ENCODE peak calls at places on chromosomes 5 and 9, in nine cellular contexts. One of them, this sample, is unnamed.

GRCh38 chr9:104362912-104363472 is 141.1 kb upstream of the OR13F1 start:
- DNase-seq in SJCRH30: no peak
- DNase-seq in brain microvascular endothelial cell: no peak
- DNase-seq in aorta: no peak
- DNase-seq in left lung: no peak
- DNase-seq in thoracic aorta: no peak
- DNase-seq in tibial artery: no peak
- DNase-seq in breast epithelium: no peak
- DNase-seq in iPS DF 6.9: no peak
- DNase-seq in this sample: no peak

GRCh38 chr9:33434317-33435105 is 12.9 kb downstream of the AQP3 start:
- DNase-seq in SJCRH30: no peak
- DNase-seq in brain microvascular endothelial cell: no peak
- DNase-seq in aorta: no peak
- DNase-seq in left lung: no peak
- DNase-seq in thoracic aorta: no peak
- DNase-seq in tibial artery: no peak
- DNase-seq in breast epithelium: no peak
- DNase-seq in iPS DF 6.9: no peak
- DNase-seq in this sample: no peak

GRCh38 chr9:124420991-124421543 is 5.8 kb upstream of the PSMB7 start:
- DNase-seq in SJCRH30: no peak
- DNase-seq in brain microvascular endothelial cell: peak; percentile 29
- DNase-seq in aorta: no peak
- DNase-seq in left lung: no peak
- DNase-seq in thoracic aorta: no peak
- DNase-seq in tibial artery: no peak
- DNase-seq in breast epithelium: no peak
- DNase-seq in iPS DF 6.9: no peak
- DNase-seq in this sample: no peak

GRCh38 chr9:80932181-80932580 is 757.2 kb downstream of the TLE1 start:
- DNase-seq in SJCRH30: no peak
- DNase-seq in brain microvascular endothelial cell: peak; percentile 1
- DNase-seq in aorta: no peak
- DNase-seq in left lung: no peak
- DNase-seq in thoracic aorta: no peak
- DNase-seq in tibial artery: no peak
- DNase-seq in breast epithelium: no peak
- DNase-seq in iPS DF 6.9: no peak
- DNase-seq in this sample: no peak

GRCh38 chr5:57889558-57889957 is 406.9 kb upstream of the ACTBL2 start:
- DNase-seq in SJCRH30: peak; percentile 84
- DNase-seq in brain microvascular endothelial cell: peak; percentile 44
- DNase-seq in aorta: no peak
- DNase-seq in left lung: no peak
- DNase-seq in thoracic aorta: no peak
- DNase-seq in tibial artery: no peak
- DNase-seq in breast epithelium: peak; percentile 71
- DNase-seq in iPS DF 6.9: no peak
- DNase-seq in this sample: peak; percentile 36

GRCh38 chr5:31751620-31752019 is 112.7 kb downstream of the PDZD2 start:
- DNase-seq in SJCRH30: no peak
- DNase-seq in brain microvascular endothelial cell: no peak
- DNase-seq in aorta: no peak
- DNase-seq in left lung: no peak
- DNase-seq in thoracic aorta: no peak
- DNase-seq in tibial artery: no peak
- DNase-seq in breast epithelium: no peak
- DNase-seq in iPS DF 6.9: no peak
- DNase-seq in this sample: no peak

GRCh38 chr5:1488882-1489680 is 34.7 kb downstream of the LPCAT1 start:
- DNase-seq in SJCRH30: no peak
- DNase-seq in brain microvascular endothelial cell: peak; percentile 77
- DNase-seq in aorta: no peak
- DNase-seq in left lung: no peak
- DNase-seq in thoracic aorta: no peak
- DNase-seq in tibial artery: no peak
- DNase-seq in breast epithelium: no peak
- DNase-seq in iPS DF 6.9: no peak
- DNase-seq in this sample: no peak

GRCh38 chr5:136006767-136007251 is 22.0 kb upstream of the TGFBI start:
- DNase-seq in SJCRH30: no peak
- DNase-seq in brain microvascular endothelial cell: peak; percentile 81
- DNase-seq in aorta: no peak
- DNase-seq in left lung: no peak
- DNase-seq in thoracic aorta: no peak
- DNase-seq in tibial artery: no peak
- DNase-seq in breast epithelium: no peak
- DNase-seq in iPS DF 6.9: no peak
- DNase-seq in this sample: no peak

GRCh38 chr5:179558912-179559279 is 8.5 kb downstream of the RUFY1 start:
- DNase-seq in SJCRH30: peak; percentile 50
- DNase-seq in brain microvascular endothelial cell: peak; percentile 32
- DNase-seq in aorta: no peak
- DNase-seq in left lung: peak; percentile 38
- DNase-seq in thoracic aorta: no peak
- DNase-seq in tibial artery: no peak
- DNase-seq in breast epithelium: no peak
- DNase-seq in iPS DF 6.9: no peak
- DNase-seq in this sample: no peak

GRCh38 chr5:112738180-112738560 is 485 bp downstream of the APC start:
- DNase-seq in SJCRH30: no peak
- DNase-seq in brain microvascular endothelial cell: peak; percentile 21
- DNase-seq in aorta: no peak
- DNase-seq in left lung: no peak
- DNase-seq in thoracic aorta: no peak
- DNase-seq in tibial artery: no peak
- DNase-seq in breast epithelium: no peak
- DNase-seq in iPS DF 6.9: no peak
- DNase-seq in this sample: no peak

GRCh38 chr5:148374693-148375360 is 8.9 kb upstream of the FBXO38 start:
- DNase-seq in SJCRH30: peak; percentile 36
- DNase-seq in brain microvascular endothelial cell: peak; percentile 57
- DNase-seq in aorta: no peak
- DNase-seq in left lung: peak; percentile 34
- DNase-seq in thoracic aorta: no peak
- DNase-seq in tibial artery: no peak
- DNase-seq in breast epithelium: no peak
- DNase-seq in iPS DF 6.9: peak; percentile 41
- DNase-seq in this sample: peak; percentile 72

GRCh38 chr9:8539681-8540197 is 740.2 kb upstream of the DMAC1 start:
- DNase-seq in SJCRH30: no peak
- DNase-seq in brain microvascular endothelial cell: no peak
- DNase-seq in aorta: no peak
- DNase-seq in left lung: no peak
- DNase-seq in thoracic aorta: no peak
- DNase-seq in tibial artery: no peak
- DNase-seq in breast epithelium: no peak
- DNase-seq in iPS DF 6.9: no peak
- DNase-seq in this sample: no peak
- H3K27ac ChIP-seq in SJCRH30: no peak overlapping the region
- H3K27ac ChIP-seq in brain microvascular endothelial cell: no peak overlapping the region
- H3K27ac ChIP-seq in aorta: no peak overlapping the region
- H3K27ac ChIP-seq in left lung: no peak overlapping the region
- H3K27ac ChIP-seq in thoracic aorta: no peak overlapping the region
- H3K27ac ChIP-seq in tibial artery: no peak overlapping the region
- H3K27ac ChIP-seq in breast epithelium: no peak overlapping the region
- H3K27ac ChIP-seq in iPS DF 6.9: no peak overlapping the region
- H3K27ac ChIP-seq in this sample: no peak overlapping the region

GRCh38 chr9:109072810-109073435 is 46.8 kb downstream of the TMEM245 start:
- DNase-seq in SJCRH30: no peak
- DNase-seq in brain microvascular endothelial cell: no peak
- DNase-seq in aorta: no peak
- DNase-seq in left lung: no peak
- DNase-seq in thoracic aorta: no peak
- DNase-seq in tibial artery: no peak
- DNase-seq in breast epithelium: no peak
- DNase-seq in iPS DF 6.9: no peak
- DNase-seq in this sample: no peak

GRCh38 chr9:109074236-109074889 is 45.4 kb downstream of the TMEM245 start:
- DNase-seq in SJCRH30: no peak
- DNase-seq in brain microvascular endothelial cell: no peak
- DNase-seq in aorta: no peak
- DNase-seq in left lung: no peak
- DNase-seq in thoracic aorta: no peak
- DNase-seq in tibial artery: no peak
- DNase-seq in breast epithelium: no peak
- DNase-seq in iPS DF 6.9: no peak
- DNase-seq in this sample: no peak

GRCh38 chr9:109068764-109069163 is 51.0 kb downstream of the TMEM245 start:
- DNase-seq in SJCRH30: no peak
- DNase-seq in brain microvascular endothelial cell: no peak
- DNase-seq in aorta: no peak
- DNase-seq in left lung: no peak
- DNase-seq in thoracic aorta: no peak
- DNase-seq in tibial artery: no peak
- DNase-seq in breast epithelium: no peak
- DNase-seq in iPS DF 6.9: no peak
- DNase-seq in this sample: no peak

DNA sequence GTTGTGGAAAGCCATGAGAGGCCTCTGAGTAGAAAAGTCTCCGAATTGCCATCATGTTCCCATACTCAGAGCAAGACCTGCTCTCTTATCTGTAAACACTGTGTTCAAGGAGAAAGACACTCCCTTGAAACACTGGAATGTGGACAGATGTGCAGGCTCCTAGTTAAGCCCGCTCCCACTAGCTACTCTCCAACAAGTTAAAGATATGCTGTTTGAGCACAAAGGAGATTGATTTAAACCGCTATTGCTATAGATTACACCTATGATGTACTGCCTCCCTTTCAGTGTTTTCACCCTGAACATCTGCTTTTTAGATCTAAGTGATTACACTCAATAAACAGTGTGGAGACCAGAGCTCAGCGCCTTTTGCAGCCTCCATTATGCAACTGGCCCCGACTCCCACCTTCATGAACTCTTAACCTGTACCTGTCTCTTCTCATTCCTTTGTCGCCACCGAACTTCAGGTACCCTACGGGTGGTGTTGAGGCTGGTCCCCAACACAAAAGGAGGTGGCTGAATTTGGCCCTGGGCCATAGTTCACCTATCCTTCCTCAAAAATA is 47.5 kb downstream of the TMEM245 start:
- DNase-seq in SJCRH30: no peak
- DNase-seq in brain microvascular endothelial cell: no peak
- DNase-seq in aorta: no peak
- DNase-seq in left lung: no peak
- DNase-seq in thoracic aorta: no peak
- DNase-seq in tibial artery: no peak
- DNase-seq in breast epithelium: no peak
- DNase-seq in iPS DF 6.9: no peak
- DNase-seq in this sample: no peak
- H3K36me3 ChIP-seq in SJCRH30: peaks cover 60% of the 10 kb centered on the region
- H3K36me3 ChIP-seq in brain microvascular endothelial cell: peaks cover 38% of the 10 kb centered on the region
- H3K36me3 ChIP-seq in aorta: peaks cover 8% of the 10 kb centered on the region
- H3K36me3 ChIP-seq in left lung: peaks cover 45% of the 10 kb centered on the region
- H3K36me3 ChIP-seq in thoracic aorta: peaks cover 47% of the 10 kb centered on the region
- H3K36me3 ChIP-seq in tibial artery: peaks cover 75% of the 10 kb centered on the region
- H3K36me3 ChIP-seq in breast epithelium: no peaks in the 10 kb centered on the region
- H3K36me3 ChIP-seq in iPS DF 6.9: peaks cover 8% of the 10 kb centered on the region
- H3K36me3 ChIP-seq in this sample: peaks cover 69% of the 10 kb centered on the region

GRCh38 chr9:95648225-95648624 is 131.5 kb upstream of the PTCH1 start:
- DNase-seq in SJCRH30: no peak
- DNase-seq in brain microvascular endothelial cell: no peak
- DNase-seq in aorta: no peak
- DNase-seq in left lung: no peak
- DNase-seq in thoracic aorta: no peak
- DNase-seq in tibial artery: no peak
- DNase-seq in breast epithelium: no peak
- DNase-seq in iPS DF 6.9: no peak
- DNase-seq in this sample: no peak

GRCh38 chr9:95644377-95644776 is 127.6 kb upstream of the PTCH1 start:
- DNase-seq in SJCRH30: no peak
- DNase-seq in brain microvascular endothelial cell: peak; percentile 22
- DNase-seq in aorta: no peak
- DNase-seq in left lung: no peak
- DNase-seq in thoracic aorta: no peak
- DNase-seq in tibial artery: no peak
- DNase-seq in breast epithelium: no peak
- DNase-seq in iPS DF 6.9: no peak
- DNase-seq in this sample: no peak

GRCh38 chr9:95642189-95642588 is 125.4 kb upstream of the PTCH1 start:
- DNase-seq in SJCRH30: no peak
- DNase-seq in brain microvascular endothelial cell: no peak
- DNase-seq in aorta: no peak
- DNase-seq in left lung: no peak
- DNase-seq in thoracic aorta: no peak
- DNase-seq in tibial artery: no peak
- DNase-seq in breast epithelium: no peak
- DNase-seq in iPS DF 6.9: no peak
- DNase-seq in this sample: no peak

GRCh38 chr9:95645992-95646391 is 129.2 kb upstream of the PTCH1 start:
- DNase-seq in SJCRH30: no peak
- DNase-seq in brain microvascular endothelial cell: peak; percentile 16
- DNase-seq in aorta: no peak
- DNase-seq in left lung: no peak
- DNase-seq in thoracic aorta: no peak
- DNase-seq in tibial artery: no peak
- DNase-seq in breast epithelium: no peak
- DNase-seq in iPS DF 6.9: no peak
- DNase-seq in this sample: no peak

DNA sequence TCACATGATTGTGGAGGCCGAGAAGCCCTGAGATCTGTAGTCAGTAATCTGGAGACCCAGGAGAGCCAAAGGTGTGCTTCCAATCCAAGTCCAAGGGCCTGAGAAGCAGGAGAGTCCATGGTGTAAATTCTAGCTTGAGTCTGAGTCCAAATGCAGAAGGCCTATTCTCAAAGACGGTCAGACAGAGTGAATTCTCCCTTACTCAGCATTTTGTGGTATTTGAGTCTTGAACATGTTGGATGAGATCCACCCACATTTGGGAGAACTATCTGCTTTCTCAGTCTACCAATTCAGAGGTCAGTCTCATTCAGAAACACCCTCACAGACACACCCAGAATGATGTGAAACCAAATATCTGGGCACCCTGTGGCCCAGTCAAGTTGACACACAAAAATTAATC is 128.8 kb upstream of the PTCH1 start:
- DNase-seq in SJCRH30: no peak
- DNase-seq in brain microvascular endothelial cell: no peak
- DNase-seq in aorta: no peak
- DNase-seq in left lung: no peak
- DNase-seq in thoracic aorta: no peak
- DNase-seq in tibial artery: no peak
- DNase-seq in breast epithelium: no peak
- DNase-seq in iPS DF 6.9: no peak
- DNase-seq in this sample: no peak
- H3K27ac ChIP-seq in SJCRH30: no peak overlapping the region
- H3K27ac ChIP-seq in brain microvascular endothelial cell: no peak overlapping the region
- H3K27ac ChIP-seq in aorta: no peak overlapping the region
- H3K27ac ChIP-seq in left lung: no peak overlapping the region
- H3K27ac ChIP-seq in thoracic aorta: no peak overlapping the region
- H3K27ac ChIP-seq in tibial artery: no peak overlapping the region
- H3K27ac ChIP-seq in breast epithelium: no peak overlapping the region
- H3K27ac ChIP-seq in iPS DF 6.9: no peak overlapping the region
- H3K27ac ChIP-seq in this sample: no peak overlapping the region

DNA sequence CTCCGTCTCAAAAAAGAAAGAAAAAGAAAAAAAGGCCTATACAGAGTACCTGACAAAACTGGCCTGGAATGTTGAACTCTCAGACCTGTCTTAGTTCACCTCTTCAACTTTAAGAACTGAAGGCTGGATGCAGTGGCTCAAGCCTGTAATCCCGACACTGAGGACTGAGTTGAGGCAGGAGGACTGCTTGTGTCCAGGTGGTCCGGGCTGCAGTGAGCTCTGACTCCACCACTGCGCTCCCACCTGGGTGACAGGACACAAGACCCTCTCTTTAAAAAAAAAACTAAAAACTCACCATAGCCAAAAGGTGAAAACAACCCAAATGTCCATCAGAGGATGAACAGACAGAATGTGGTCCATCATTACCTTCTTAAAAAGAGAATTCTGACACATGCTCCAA is 6.4 kb downstream of the MRPL41 start:
- DNase-seq in SJCRH30: no peak
- DNase-seq in brain microvascular endothelial cell: no peak
- DNase-seq in aorta: no peak
- DNase-seq in left lung: no peak
- DNase-seq in thoracic aorta: no peak
- DNase-seq in tibial artery: no peak
- DNase-seq in breast epithelium: no peak
- DNase-seq in iPS DF 6.9: no peak
- DNase-seq in this sample: no peak
- H3K36me3 ChIP-seq in SJCRH30: peaks cover 51% of the 10 kb centered on the region
- H3K36me3 ChIP-seq in brain microvascular endothelial cell: peaks cover 49% of the 10 kb centered on the region
- H3K36me3 ChIP-seq in aorta: no peaks in the 10 kb centered on the region
- H3K36me3 ChIP-seq in left lung: peaks cover 81% of the 10 kb centered on the region
- H3K36me3 ChIP-seq in thoracic aorta: peaks cover 19% of the 10 kb centered on the region
- H3K36me3 ChIP-seq in tibial artery: peaks cover 81% of the 10 kb centered on the region
- H3K36me3 ChIP-seq in breast epithelium: no peaks in the 10 kb centered on the region
- H3K36me3 ChIP-seq in iPS DF 6.9: peaks cover 19% of the 10 kb centered on the region
- H3K36me3 ChIP-seq in this sample: peaks cover 67% of the 10 kb centered on the region

This sample was measured in WERI-Rb-1.